ENCODE peak calls at places on chromosomes 6 and 20, in five cellular contexts. One of them, this sample, is unnamed.

GRCh38 chr6:37477656-37478435 is 21.8 kb downstream of the CCDC167 start:
- DNase-seq in CD8-positive, alpha-beta T cell: no peak
- DNase-seq in osteoblast: no peak
- DNase-seq in transverse colon: no peak
- DNase-seq in IMR-90: no peak
- DNase-seq in this sample: no peak

GRCh38 chr6:112911949-112912348 is 564.8 kb downstream of the RFPL4B start:
- DNase-seq in IMR-90: no peak
- DNase-seq in osteoblast: no peak
- DNase-seq in transverse colon: no peak
- DNase-seq in CD8-positive, alpha-beta T cell: no peak
- DNase-seq in this sample: no peak

GRCh38 chr6:35449287-35449881 is 2.8 kb upstream of the FANCE start:
- DNase-seq in transverse colon: no peak
- DNase-seq in IMR-90: peak; percentile 72
- DNase-seq in osteoblast: peak; percentile 95
- DNase-seq in CD8-positive, alpha-beta T cell: peak; percentile 63
- DNase-seq in this sample: no peak

GRCh38 chr6:21634582-21634981 is 41.0 kb downstream of the SOX4 start:
- DNase-seq in IMR-90: peak; percentile 96
- DNase-seq in CD8-positive, alpha-beta T cell: no peak
- DNase-seq in transverse colon: no peak
- DNase-seq in osteoblast: peak; percentile 91
- DNase-seq in this sample: no peak

GRCh38 chr6:116624036-116624805 is 7.9 kb downstream of the RSPH4A start:
- DNase-seq in IMR-90: no peak
- DNase-seq in osteoblast: no peak
- DNase-seq in CD8-positive, alpha-beta T cell: no peak
- DNase-seq in transverse colon: no peak
- DNase-seq in this sample: no peak

GRCh38 chr6:13624871-13625288 is 9.7 kb downstream of the NOL7 start:
- DNase-seq in IMR-90: peak; percentile 44
- DNase-seq in osteoblast: peak; percentile 54
- DNase-seq in CD8-positive, alpha-beta T cell: no peak
- DNase-seq in transverse colon: no peak
- DNase-seq in this sample: no peak

GRCh38 chr6:106731144-106731842 is 101.9 kb downstream of the QRSL1 start:
- DNase-seq in osteoblast: no peak
- DNase-seq in CD8-positive, alpha-beta T cell: no peak
- DNase-seq in transverse colon: peak; percentile 71
- DNase-seq in IMR-90: no peak
- DNase-seq in this sample: no peak

GRCh38 chr20:11569163-11569562 is 348.5 kb upstream of the BTBD3 start:
- DNase-seq in IMR-90: no peak
- DNase-seq in CD8-positive, alpha-beta T cell: no peak
- DNase-seq in transverse colon: no peak
- DNase-seq in osteoblast: no peak
- DNase-seq in this sample: no peak

GRCh38 chr6:27872634-27873028 is 39.6 kb downstream of the OR2B2 start:
- DNase-seq in IMR-90: no peak
- DNase-seq in CD8-positive, alpha-beta T cell: no peak
- DNase-seq in osteoblast: no peak
- DNase-seq in transverse colon: no peak
- DNase-seq in this sample: no peak

GRCh38 chr6:48736486-48737206 is 625.6 kb upstream of the PTCHD4 start:
- DNase-seq in transverse colon: no peak
- DNase-seq in CD8-positive, alpha-beta T cell: no peak
- DNase-seq in osteoblast: peak; percentile 85
- DNase-seq in IMR-90: peak; percentile 90
- DNase-seq in this sample: no peak

GRCh38 chr6:32462609-32463008 is 22.9 kb downstream of the HLA-DRA start:
- DNase-seq in transverse colon: no peak
- DNase-seq in osteoblast: no peak
- DNase-seq in IMR-90: no peak
- DNase-seq in CD8-positive, alpha-beta T cell: no peak
- DNase-seq in this sample: no peak

GRCh38 chr6:123306334-123306733 is 310.3 kb downstream of the CLVS2 start:
- DNase-seq in transverse colon: no peak
- DNase-seq in CD8-positive, alpha-beta T cell: no peak
- DNase-seq in IMR-90: no peak
- DNase-seq in osteoblast: no peak
- DNase-seq in this sample: peak; percentile 1

GRCh38 chr6:46370622-46371021 is 120.6 kb downstream of the RCAN2 start:
- DNase-seq in transverse colon: no peak
- DNase-seq in osteoblast: no peak
- DNase-seq in CD8-positive, alpha-beta T cell: no peak
- DNase-seq in IMR-90: peak; percentile 1
- DNase-seq in this sample: no peak
- TF ChIP-seq CTCF in transverse colon: no peak
- TF ChIP-seq CTCF in osteoblast: no peak
- TF ChIP-seq CTCF in CD8-positive, alpha-beta T cell: no peak
- TF ChIP-seq CTCF in IMR-90: no peak
- TF ChIP-seq CTCF in this sample: no peak

GRCh38 chr20:57266251-57267157 is at the start of gene BMP7:
- DNase-seq in CD8-positive, alpha-beta T cell: no peak
- DNase-seq in transverse colon: no peak
- DNase-seq in osteoblast: peak; percentile 78
- DNase-seq in IMR-90: no peak
- DNase-seq in this sample: peak; percentile 79
- H3K27me3 ChIP-seq in CD8-positive, alpha-beta T cell: peaks cover 8% of the 10 kb centered on the region
- H3K27me3 ChIP-seq in transverse colon: peaks cover 74% of the 10 kb centered on the region
- H3K27me3 ChIP-seq in osteoblast: peaks cover 23% of the 10 kb centered on the region
- H3K27me3 ChIP-seq in IMR-90: peaks cover 57% of the 10 kb centered on the region
- H3K27me3 ChIP-seq in this sample: no peaks in the 10 kb centered on the region

GRCh38 chr20:40706977-40707582 is 18.0 kb upstream of the MAFB start:
- DNase-seq in IMR-90: no peak
- DNase-seq in osteoblast: no peak
- DNase-seq in transverse colon: no peak
- DNase-seq in CD8-positive, alpha-beta T cell: no peak
- DNase-seq in this sample: peak; percentile 92
- TF ChIP-seq CTCF in IMR-90: no peak
- TF ChIP-seq CTCF in osteoblast: no peak
- TF ChIP-seq CTCF in transverse colon: no peak
- TF ChIP-seq CTCF in CD8-positive, alpha-beta T cell: no peak
- TF ChIP-seq CTCF in this sample: peak; percentile 67

GRCh38 chr20:63044204-63044600 is 37.4 kb upstream of the BHLHE23 start:
- DNase-seq in IMR-90: no peak
- DNase-seq in osteoblast: no peak
- DNase-seq in CD8-positive, alpha-beta T cell: no peak
- DNase-seq in transverse colon: no peak
- DNase-seq in this sample: no peak
- H3K27me3 ChIP-seq in IMR-90: peaks cover 32% of the 10 kb centered on the region
- H3K27me3 ChIP-seq in osteoblast: peaks cover 37% of the 10 kb centered on the region
- H3K27me3 ChIP-seq in CD8-positive, alpha-beta T cell: no peaks in the 10 kb centered on the region
- H3K27me3 ChIP-seq in transverse colon: peaks cover 47% of the 10 kb centered on the region
- H3K27me3 ChIP-seq in this sample: no peaks in the 10 kb centered on the region

GRCh38 chr6:160456214-160456546 is 108.0 kb downstream of the SLC22A3 start:
- DNase-seq in IMR-90: no peak
- DNase-seq in transverse colon: no peak
- DNase-seq in CD8-positive, alpha-beta T cell: no peak
- DNase-seq in osteoblast: no peak
- DNase-seq in this sample: no peak
- TF ChIP-seq CTCF in IMR-90: no peak
- TF ChIP-seq CTCF in transverse colon: no peak
- TF ChIP-seq CTCF in CD8-positive, alpha-beta T cell: peak; percentile 51
- TF ChIP-seq CTCF in osteoblast: no peak
- TF ChIP-seq CTCF in this sample: no peak

GRCh38 chr20:63319164-63320040 is 26.4 kb downstream of the COL20A1 start:
- DNase-seq in CD8-positive, alpha-beta T cell: no peak
- DNase-seq in transverse colon: no peak
- DNase-seq in IMR-90: no peak
- DNase-seq in osteoblast: no peak
- DNase-seq in this sample: peak; percentile 51
- H3K27me3 ChIP-seq in CD8-positive, alpha-beta T cell: no peaks in the 10 kb centered on the region
- H3K27me3 ChIP-seq in transverse colon: peaks cover 8% of the 10 kb centered on the region
- H3K27me3 ChIP-seq in IMR-90: peaks cover 47% of the 10 kb centered on the region
- H3K27me3 ChIP-seq in osteoblast: peaks cover 7% of the 10 kb centered on the region
- H3K27me3 ChIP-seq in this sample: no peaks in the 10 kb centered on the region

DNA sequence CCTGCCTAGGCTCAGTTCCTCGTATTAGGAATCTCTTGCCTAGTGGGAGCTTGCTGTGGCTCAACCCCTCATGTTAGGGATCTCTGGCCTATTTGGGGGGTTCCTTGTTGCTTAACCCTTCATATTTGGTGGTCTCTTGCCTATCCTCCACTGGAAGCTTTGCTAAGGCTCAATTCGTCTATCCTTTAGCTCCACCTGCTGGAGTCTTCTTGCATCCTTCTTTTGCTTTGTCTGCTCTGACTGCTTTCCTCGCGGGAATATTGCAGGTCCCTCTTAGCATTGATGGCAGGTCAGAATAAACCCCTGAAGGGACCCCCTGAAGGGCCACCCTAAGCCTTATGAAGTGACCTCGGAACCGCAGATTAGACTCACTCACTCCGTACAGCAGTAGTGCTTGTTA is 203.0 kb upstream of the TBX18 start:
- DNase-seq in osteoblast: peak; percentile 77
- DNase-seq in CD8-positive, alpha-beta T cell: no peak
- DNase-seq in transverse colon: no peak
- DNase-seq in IMR-90: peak; percentile 15
- DNase-seq in this sample: peak; percentile 19
- TF ChIP-seq CTCF in osteoblast: peak; percentile 60
- TF ChIP-seq CTCF in CD8-positive, alpha-beta T cell: no peak
- TF ChIP-seq CTCF in transverse colon: peak; percentile 16
- TF ChIP-seq CTCF in IMR-90: peak; percentile 49
- TF ChIP-seq CTCF in this sample: peak; percentile 38

DNA sequence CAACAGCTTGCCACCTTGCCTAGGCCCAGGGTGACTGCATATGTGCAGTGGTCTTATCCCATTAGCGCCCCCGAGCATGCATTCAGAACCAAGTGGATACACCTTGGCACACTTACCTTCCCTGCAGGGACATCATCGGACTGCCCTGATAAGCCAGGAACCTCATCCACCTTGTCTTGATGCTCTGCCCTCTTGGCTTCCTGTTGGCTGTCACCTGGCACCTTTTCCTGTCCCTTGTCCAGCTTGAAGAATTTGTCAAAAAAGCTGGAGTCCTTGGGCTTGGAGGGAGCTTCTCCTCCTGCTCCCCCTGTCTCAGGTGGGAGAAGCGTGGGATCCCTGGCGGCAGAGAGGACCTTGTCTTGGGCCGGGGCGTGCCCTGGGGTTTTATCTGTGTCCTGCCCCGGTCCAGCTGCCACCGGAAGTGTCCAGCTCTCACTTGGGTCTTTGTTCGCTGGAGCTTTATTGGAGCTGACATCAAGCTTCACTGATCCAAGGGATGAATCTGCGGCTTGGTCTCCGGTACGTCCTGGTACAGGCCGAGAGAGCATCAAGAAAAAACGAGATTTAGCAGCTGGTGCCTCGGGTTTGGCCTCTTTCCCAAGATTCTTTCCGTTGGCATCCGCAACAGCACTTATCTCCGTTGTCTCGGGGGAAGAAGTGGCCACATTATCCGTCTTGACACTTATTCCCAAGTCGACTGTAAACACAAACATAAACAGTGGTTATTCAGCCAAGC is 42.0 kb downstream of the BCAS1 start:
- DNase-seq in IMR-90: no peak
- DNase-seq in CD8-positive, alpha-beta T cell: no peak
- DNase-seq in transverse colon: no peak
- DNase-seq in osteoblast: no peak
- DNase-seq in this sample: no peak
- H3K27me3 ChIP-seq in IMR-90: peaks cover 3% of the 10 kb centered on the region
- H3K27me3 ChIP-seq in CD8-positive, alpha-beta T cell: no peaks in the 10 kb centered on the region
- H3K27me3 ChIP-seq in transverse colon: no peaks in the 10 kb centered on the region
- H3K27me3 ChIP-seq in osteoblast: peaks cover 14% of the 10 kb centered on the region
- H3K27me3 ChIP-seq in this sample: peaks cover 1% of the 10 kb centered on the region

GRCh38 chr6:133315811-133316210 is 74.7 kb downstream of the EYA4 start:
- DNase-seq in transverse colon: no peak
- DNase-seq in IMR-90: no peak
- DNase-seq in osteoblast: no peak
- DNase-seq in CD8-positive, alpha-beta T cell: no peak
- DNase-seq in this sample: no peak

GRCh38 chr6:133313068-133313467 is 71.9 kb downstream of the EYA4 start:
- DNase-seq in osteoblast: no peak
- DNase-seq in IMR-90: no peak
- DNase-seq in transverse colon: no peak
- DNase-seq in CD8-positive, alpha-beta T cell: no peak
- DNase-seq in this sample: no peak

GRCh38 chr6:133312006-133312405 is 70.8 kb downstream of the EYA4 start:
- DNase-seq in transverse colon: no peak
- DNase-seq in CD8-positive, alpha-beta T cell: no peak
- DNase-seq in osteoblast: no peak
- DNase-seq in IMR-90: no peak
- DNase-seq in this sample: no peak

GRCh38 chr6:133317704-133318103 is 76.5 kb downstream of the EYA4 start:
- DNase-seq in osteoblast: no peak
- DNase-seq in CD8-positive, alpha-beta T cell: no peak
- DNase-seq in transverse colon: no peak
- DNase-seq in IMR-90: no peak
- DNase-seq in this sample: no peak

GRCh38 chr6:133314951-133315350 is 73.8 kb downstream of the EYA4 start:
- DNase-seq in transverse colon: no peak
- DNase-seq in osteoblast: no peak
- DNase-seq in IMR-90: no peak
- DNase-seq in CD8-positive, alpha-beta T cell: no peak
- DNase-seq in this sample: no peak
- TF ChIP-seq CTCF in transverse colon: no peak
- TF ChIP-seq CTCF in osteoblast: no peak
- TF ChIP-seq CTCF in IMR-90: no peak
- TF ChIP-seq CTCF in CD8-positive, alpha-beta T cell: no peak
- TF ChIP-seq CTCF in this sample: no peak